ENCODE peak calls at places on chromosomes 5 and 9, in eight cellular contexts. U, K, T, P, I, B, Q and W are unnamed samples. For H3K27me3, the result is how much of the 10 kb centered on the place peaks cover.

GRCh38 chr5:172559004-172559932 is 81.8 kb upstream of the NEURL1B start:
- DNase-seq in U (no peak), K (no peak), T (peak), P (peak), I (peak), B (peak), Q (no peak), W (no peak)

GRCh38 chr9:130660683-130661460 is 3.5 kb upstream of the PRDM12 start:
- DNase-seq in U (peak), K (no peak), T (no peak), P (no peak), I (no peak), B (no peak), Q (no peak), W (no peak)

GRCh38 chr5:146291421-146292074 is 47.1 kb upstream of the POU4F3 start:
- DNase-seq in U (peak), K (no peak), T (no peak), P (no peak), I (no peak), B (no peak), Q (no peak), W (no peak)

GRCh38 chr9:112203536-112203935 is 28.4 kb upstream of the SUSD1 start:
- DNase-seq in U (no peak), K (no peak), T (no peak), P (no peak), I (no peak), B (no peak), Q (no peak), W (no peak)

GRCh38 chr5:10441083-10441991 is at the start of gene ROPN1L:
- DNase-seq in U (peak), K (peak), T (peak), P (peak), I (peak), B (peak), Q (peak), W (peak)

GRCh38 chr5:124200381-124200780 is 546.1 kb downstream of the ZNF608 start:
- DNase-seq in U (no peak), K (no peak), T (no peak), P (no peak), I (no peak), B (no peak), Q (no peak), W (no peak)

GRCh38 chr9:131019387-131020239 is 10.6 kb downstream of the LAMC3 start:
- DNase-seq in U (no peak), K (no peak), T (no peak), P (no peak), I (peak), B (no peak), Q (no peak), W (no peak)

GRCh38 chr5:116272281-116272941 is 187.6 kb downstream of the COMMD10 start:
- DNase-seq in U (peak), K (no peak), T (no peak), P (no peak), I (no peak), B (no peak), Q (no peak), W (no peak)

GRCh38 chr5:168109441-168109840 is 182.0 kb upstream of the WWC1 start:
- DNase-seq in U (no peak), K (no peak), T (no peak), P (no peak), I (no peak), B (no peak), Q (no peak), W (no peak)

GRCh38 chr9:83706703-83707517 is 848 bp downstream of the UBQLN1 start:
- DNase-seq in U (peak), K (no peak), T (no peak), P (no peak), I (peak), B (peak), Q (peak), W (peak)

GRCh38 chr5:65172486-65173129 is 309.1 kb downstream of the ADAMTS6 start:
- DNase-seq in U (no peak), K (no peak), T (no peak), P (no peak), I (no peak), B (no peak), Q (no peak), W (no peak)

GRCh38 chr5:87383216-87383615 is 29.5 kb downstream of the CCNH start:
- DNase-seq in U (no peak), K (no peak), T (no peak), P (peak), I (no peak), B (no peak), Q (no peak), W (no peak)

GRCh38 chr5:59620535-59621212 is 272.9 kb downstream of the PDE4D start:
- DNase-seq in U (no peak), K (no peak), T (no peak), P (no peak), I (no peak), B (no peak), Q (no peak), W (no peak)

GRCh38 chr5:147075187-147075586 is 159.6 kb upstream of the STK32A start:
- DNase-seq in U (no peak), K (no peak), T (no peak), P (no peak), I (no peak), B (no peak), Q (no peak), W (no peak)

GRCh38 chr9:98256632-98257218 is 1.3 kb upstream of the TBC1D2 start:
- DNase-seq in U (no peak), K (no peak), T (no peak), P (no peak), I (no peak), B (no peak), Q (peak), W (no peak)

GRCh38 chr5:107670028-107670926 is 460 bp downstream of the EFNA5 start:
- DNase-seq in U (peak), K (no peak), T (no peak), P (no peak), I (peak), B (peak), Q (no peak), W (peak)

GRCh38 chr9:7844283-7844682 is 44.7 kb upstream of the DMAC1 start:
- DNase-seq in U (peak), K (no peak), T (no peak), P (no peak), I (no peak), B (no peak), Q (no peak), W (no peak)

GRCh38 chr5:52943285-52943684 is 45.9 kb upstream of the ITGA2 start:
- DNase-seq in U (no peak), K (no peak), T (no peak), P (no peak), I (no peak), B (no peak), Q (no peak), W (no peak)

GRCh38 chr5:57366744-57367143 is 115.9 kb downstream of the ACTBL2 start:
- DNase-seq in U (no peak), K (no peak), T (no peak), P (peak), I (no peak), B (no peak), Q (no peak), W (no peak)

GRCh38 chr9:20022410-20022809 is 233.6 kb upstream of the SLC24A2 start:
- DNase-seq in U (no peak), K (no peak), T (no peak), P (no peak), I (no peak), B (no peak), Q (no peak), W (no peak)

GRCh38 chr9:31259824-31260223 is 1124.6 kb upstream of the ACO1 start:
- DNase-seq in U (no peak), K (no peak), T (no peak), P (no peak), I (no peak), B (no peak), Q (no peak), W (no peak)

GRCh38 chr9:134618823-134619454 is 22.7 kb upstream of the COL5A1 start:
- DNase-seq in U (no peak), K (no peak), T (peak), P (no peak), I (peak), B (no peak), Q (no peak), W (peak)

GRCh38 chr5:130992095-130992494 is 173.0 kb downstream of the HINT1 start:
- DNase-seq in U (peak), K (no peak), T (no peak), P (no peak), I (no peak), B (no peak), Q (no peak), W (no peak)

GRCh38 chr5:79109527-79110492 is 1.8 kb upstream of the BHMT start:
- DNase-seq in U (peak), K (no peak), T (no peak), P (no peak), I (no peak), B (no peak), Q (peak), W (no peak)

GRCh38 chr5:175664723-175665122 is 6.9 kb downstream of the HRH2 start:
- DNase-seq in U (no peak), K (no peak), T (no peak), P (no peak), I (no peak), B (no peak), Q (no peak), W (no peak)

GRCh38 chr9:6894135-6894534 is 136.4 kb downstream of the KDM4C start:
- DNase-seq in U (no peak), K (no peak), T (no peak), P (no peak), I (no peak), B (no peak), Q (no peak), W (no peak)

GRCh38 chr9:20066120-20066519 is 277.3 kb upstream of the SLC24A2 start:
- DNase-seq in U (no peak), K (no peak), T (no peak), P (no peak), I (no peak), B (no peak), Q (no peak), W (no peak)

GRCh38 chr5:139664273-139664693 is 16.1 kb downstream of the CXXC5 start:
- DNase-seq in U (no peak), K (peak), T (no peak), P (no peak), I (no peak), B (no peak), Q (no peak), W (no peak)

GRCh38 chr9:128020692-128021091 is 39.9 kb upstream of the EEIG1 start:
- DNase-seq in U (peak), K (no peak), T (no peak), P (no peak), I (no peak), B (no peak), Q (no peak), W (no peak)

GRCh38 chr9:13228431-13228830 is 51.1 kb downstream of the MPDZ start:
- DNase-seq in U (no peak), K (no peak), T (no peak), P (no peak), I (no peak), B (no peak), Q (no peak), W (no peak)

GRCh38 chr5:93164690-93165089 is 416.3 kb downstream of the NR2F1-AS1 start:
- DNase-seq in U (peak), K (no peak), T (no peak), P (peak), I (no peak), B (no peak), Q (no peak), W (no peak)

GRCh38 chr5:149474198-149474597 is 77.0 kb downstream of the CSNK1A1 start:
- DNase-seq in U (no peak), K (no peak), T (no peak), P (no peak), I (peak), B (peak), Q (no peak), W (peak)

GRCh38 chr9:131395027-131395744 is 1.3 kb downstream of the PRRC2B start:
- DNase-seq in U (no peak), K (no peak), T (no peak), P (no peak), I (peak), B (peak), Q (peak), W (peak)

GRCh38 chr9:68505681-68506409 is 34.8 kb downstream of the TMEM252 start:
- DNase-seq in U (no peak), K (no peak), T (no peak), P (no peak), I (no peak), B (no peak), Q (no peak), W (no peak)

GRCh38 chr9:129121483-129121882 is 10.3 kb downstream of the PTPA start:
- DNase-seq in U (no peak), K (no peak), T (no peak), P (no peak), I (no peak), B (no peak), Q (no peak), W (no peak)

GRCh38 chr5:94316916-94317838 is 301.2 kb downstream of the KIAA0825 start:
- DNase-seq in U (no peak), K (no peak), T (no peak), P (no peak), I (no peak), B (no peak), Q (no peak), W (no peak)

GRCh38 chr5:175717837-175718236 is 60.0 kb downstream of the HRH2 start:
- DNase-seq in U (no peak), K (no peak), T (no peak), P (no peak), I (no peak), B (no peak), Q (no peak), W (no peak)

GRCh38 chr5:151470440-151470839 is 23.0 kb downstream of the SLC36A1 start:
- DNase-seq in U (no peak), K (no peak), T (no peak), P (no peak), I (no peak), B (no peak), Q (no peak), W (no peak)

GRCh38 chr9:130199605-130200004 is 27.4 kb downstream of the NCS1 start:
- DNase-seq in U (no peak), K (no peak), T (no peak), P (peak), I (no peak), B (no peak), Q (no peak), W (no peak)

GRCh38 chr5:66193419-66193818 is 49.3 kb downstream of the SREK1 start:
- DNase-seq in U (no peak), K (no peak), T (no peak), P (no peak), I (no peak), B (no peak), Q (no peak), W (no peak)

GRCh38 chr5:66197764-66198405 is 53.8 kb downstream of the SREK1 start:
- DNase-seq in U (peak), K (no peak), T (no peak), P (no peak), I (no peak), B (no peak), Q (no peak), W (no peak)

GRCh38 chr5:66198837-66199236 is 54.7 kb downstream of the SREK1 start:
- DNase-seq in U (peak), K (no peak), T (no peak), P (no peak), I (no peak), B (no peak), Q (no peak), W (no peak)
- H3K27ac ChIP-seq in U (no peak), K (no peak), T (no peak), P (no peak), I (no peak), B (no peak), Q (no peak), W (no peak)

DNA sequence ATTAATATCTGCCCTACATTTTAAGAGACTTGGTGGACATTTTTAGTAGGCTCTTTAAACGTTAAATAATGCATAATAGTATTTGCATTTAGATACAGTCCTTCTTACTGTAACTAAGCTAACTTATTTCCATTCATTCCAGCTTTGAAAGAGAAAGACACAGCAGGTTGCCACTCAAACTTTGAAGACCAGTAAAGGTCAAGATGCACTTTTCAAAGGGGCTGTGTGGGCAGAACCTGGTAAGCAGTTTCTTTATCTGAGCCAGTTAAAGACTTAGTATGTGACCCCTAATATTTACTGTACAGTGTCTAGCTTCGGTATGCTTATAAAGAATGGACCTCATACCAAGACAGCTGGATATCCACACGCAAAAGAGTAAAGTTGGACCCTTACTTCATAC is 20.8 kb downstream of the PLGRKT start:
- DNase-seq in U (no peak), K (no peak), T (no peak), P (no peak), I (no peak), B (no peak), Q (no peak), W (no peak)
- H3K27me3 ChIP-seq in U (under half), K (under half), T (under half), P (under half), I (under half), B (under half), Q (under half), W (under half)

GRCh38 chr9:92986175-92987110 is 39.1 kb downstream of the FGD3 start:
- DNase-seq in U (peak), K (no peak), T (no peak), P (no peak), I (no peak), B (no peak), Q (peak), W (no peak)
- H3K27ac ChIP-seq in U (no peak), K (no peak), T (no peak), P (no peak), I (no peak), B (no peak), Q (peak), W (no peak)

GRCh38 chr5:171322527-171322926 is 13.5 kb downstream of the TLX3 start:
- DNase-seq in U (no peak), K (no peak), T (no peak), P (no peak), I (no peak), B (no peak), Q (no peak), W (no peak)
- H3K27me3 ChIP-seq in U (under half), K (under half), T (half or more), P (half or more), I (under half), B (half or more), Q (half or more), W (under half)